ENCODE peak calls at places on chromosomes 5 and 9, in eight cellular contexts. One of them, this sample, is unnamed.

GRCh38 chr9:133144887-133145466 is 18.7 kb downstream of the GBGT1 start:
- DNase-seq in coronary artery: no peak
- DNase-seq in endodermal cell: no peak
- DNase-seq in H7: peak; percentile 52
- DNase-seq in fibroblast of the aortic adventitia: no peak
- DNase-seq in cardiac muscle cell: no peak
- DNase-seq in IMR-90: peak; percentile 12
- DNase-seq in GM23338: no peak
- DNase-seq in this sample: no peak

GRCh38 chr5:139402561-139403158 is 1.2 kb downstream of the SPATA24 start:
- DNase-seq in coronary artery: no peak
- DNase-seq in endodermal cell: peak; percentile 88
- DNase-seq in H7: peak; percentile 85
- DNase-seq in fibroblast of the aortic adventitia: no peak
- DNase-seq in cardiac muscle cell: no peak
- DNase-seq in IMR-90: no peak
- DNase-seq in GM23338: peak; percentile 82
- DNase-seq in this sample: peak; percentile 44

GRCh38 chr5:164504141-164504772 is 998.8 kb downstream of the MAT2B start:
- DNase-seq in coronary artery: no peak
- DNase-seq in endodermal cell: peak; percentile 79
- DNase-seq in H7: peak; percentile 1
- DNase-seq in fibroblast of the aortic adventitia: peak; percentile 88
- DNase-seq in cardiac muscle cell: peak; percentile 70
- DNase-seq in IMR-90: peak; percentile 69
- DNase-seq in GM23338: peak; percentile 78
- DNase-seq in this sample: peak; percentile 79

GRCh38 chr5:145936401-145937131 is at the start of gene SH3RF2:
- DNase-seq in coronary artery: peak; percentile 78
- DNase-seq in endodermal cell: peak; percentile 98
- DNase-seq in H7: peak; percentile 89
- DNase-seq in fibroblast of the aortic adventitia: peak; percentile 73
- DNase-seq in cardiac muscle cell: peak; percentile 91
- DNase-seq in IMR-90: peak; percentile 73
- DNase-seq in GM23338: peak; percentile 96
- DNase-seq in this sample: peak; percentile 63

GRCh38 chr9:34490760-34491159 is 32.0 kb downstream of the ENHO start:
- DNase-seq in coronary artery: no peak
- DNase-seq in endodermal cell: peak; percentile 18
- DNase-seq in H7: no peak
- DNase-seq in fibroblast of the aortic adventitia: no peak
- DNase-seq in cardiac muscle cell: no peak
- DNase-seq in IMR-90: no peak
- DNase-seq in GM23338: no peak
- DNase-seq in this sample: no peak

GRCh38 chr5:172979778-172980177 is 3.8 kb upstream of the ATP6V0E1 start:
- DNase-seq in coronary artery: no peak
- DNase-seq in endodermal cell: no peak
- DNase-seq in H7: no peak
- DNase-seq in fibroblast of the aortic adventitia: no peak
- DNase-seq in cardiac muscle cell: no peak
- DNase-seq in IMR-90: peak; percentile 67
- DNase-seq in GM23338: no peak
- DNase-seq in this sample: peak; percentile 90

GRCh38 chr5:44779167-44779566 is 29.6 kb upstream of the MRPS30 start:
- DNase-seq in coronary artery: no peak
- DNase-seq in endodermal cell: no peak
- DNase-seq in H7: no peak
- DNase-seq in fibroblast of the aortic adventitia: no peak
- DNase-seq in cardiac muscle cell: no peak
- DNase-seq in IMR-90: no peak
- DNase-seq in GM23338: no peak
- DNase-seq in this sample: no peak

GRCh38 chr9:5292141-5292540 is 12.4 kb downstream of the RLN2 start:
- DNase-seq in coronary artery: no peak
- DNase-seq in endodermal cell: no peak
- DNase-seq in H7: no peak
- DNase-seq in fibroblast of the aortic adventitia: no peak
- DNase-seq in cardiac muscle cell: no peak
- DNase-seq in IMR-90: no peak
- DNase-seq in GM23338: no peak
- DNase-seq in this sample: no peak

GRCh38 chr9:127166111-127166510 is 43.7 kb upstream of the ANGPTL2 start:
- DNase-seq in coronary artery: no peak
- DNase-seq in endodermal cell: no peak
- DNase-seq in H7: no peak
- DNase-seq in fibroblast of the aortic adventitia: no peak
- DNase-seq in cardiac muscle cell: no peak
- DNase-seq in IMR-90: no peak
- DNase-seq in GM23338: no peak
- DNase-seq in this sample: no peak

GRCh38 chr5:77777281-77777892 is 1.2 kb upstream of the TBCA start:
- DNase-seq in coronary artery: no peak
- DNase-seq in endodermal cell: no peak
- DNase-seq in H7: no peak
- DNase-seq in fibroblast of the aortic adventitia: no peak
- DNase-seq in cardiac muscle cell: no peak
- DNase-seq in IMR-90: peak; percentile 49
- DNase-seq in GM23338: no peak
- DNase-seq in this sample: no peak

GRCh38 chr5:135313405-135313804 is 85.6 kb downstream of the MACROH2A1 start:
- DNase-seq in coronary artery: no peak
- DNase-seq in endodermal cell: peak; percentile 19
- DNase-seq in H7: no peak
- DNase-seq in fibroblast of the aortic adventitia: no peak
- DNase-seq in cardiac muscle cell: no peak
- DNase-seq in IMR-90: no peak
- DNase-seq in GM23338: no peak
- DNase-seq in this sample: no peak

GRCh38 chr9:107896544-107896943 is 407.0 kb upstream of the KLF4 start:
- DNase-seq in coronary artery: no peak
- DNase-seq in endodermal cell: no peak
- DNase-seq in H7: no peak
- DNase-seq in fibroblast of the aortic adventitia: no peak
- DNase-seq in cardiac muscle cell: no peak
- DNase-seq in IMR-90: no peak
- DNase-seq in GM23338: no peak
- DNase-seq in this sample: no peak

GRCh38 chr5:147554285-147554817 is 44.5 kb upstream of the DPYSL3 start:
- DNase-seq in coronary artery: no peak
- DNase-seq in endodermal cell: no peak
- DNase-seq in H7: no peak
- DNase-seq in fibroblast of the aortic adventitia: peak; percentile 91
- DNase-seq in cardiac muscle cell: no peak
- DNase-seq in IMR-90: peak; percentile 77
- DNase-seq in GM23338: no peak
- DNase-seq in this sample: peak; percentile 92

DNA sequence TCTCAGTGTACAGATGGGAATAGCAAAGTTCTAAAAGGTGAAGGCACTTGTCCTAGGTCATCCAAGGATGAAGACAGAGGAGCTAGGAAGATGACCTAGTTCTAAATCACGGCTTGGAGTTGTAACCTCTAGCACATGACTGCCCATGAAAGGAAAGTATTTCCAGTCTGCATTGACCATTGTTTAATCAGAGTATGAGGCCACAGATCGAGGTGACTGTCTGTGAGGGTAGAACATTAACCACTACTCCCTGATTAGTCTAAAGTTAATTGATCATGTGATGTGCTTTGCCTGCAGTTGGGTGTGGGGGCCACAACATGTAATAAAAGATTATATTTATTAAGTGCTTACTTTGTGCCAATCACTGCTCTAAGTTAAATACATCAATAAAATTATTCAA is 732 bp upstream of the TNFSF15 start:
- DNase-seq in coronary artery: no peak
- DNase-seq in endodermal cell: no peak
- DNase-seq in H7: no peak
- DNase-seq in fibroblast of the aortic adventitia: no peak
- DNase-seq in cardiac muscle cell: no peak
- DNase-seq in IMR-90: no peak
- DNase-seq in GM23338: no peak
- DNase-seq in this sample: no peak
- H3K4me3 ChIP-seq in coronary artery: no peak overlapping the region
- H3K4me3 ChIP-seq in endodermal cell: no peak overlapping the region
- H3K4me3 ChIP-seq in H7: no peak overlapping the region
- H3K4me3 ChIP-seq in fibroblast of the aortic adventitia: no peak overlapping the region
- H3K4me3 ChIP-seq in cardiac muscle cell: no peak overlapping the region
- H3K4me3 ChIP-seq in IMR-90: no peak overlapping the region
- H3K4me3 ChIP-seq in GM23338: no peak overlapping the region
- H3K4me3 ChIP-seq in this sample: no peak overlapping the region

DNA sequence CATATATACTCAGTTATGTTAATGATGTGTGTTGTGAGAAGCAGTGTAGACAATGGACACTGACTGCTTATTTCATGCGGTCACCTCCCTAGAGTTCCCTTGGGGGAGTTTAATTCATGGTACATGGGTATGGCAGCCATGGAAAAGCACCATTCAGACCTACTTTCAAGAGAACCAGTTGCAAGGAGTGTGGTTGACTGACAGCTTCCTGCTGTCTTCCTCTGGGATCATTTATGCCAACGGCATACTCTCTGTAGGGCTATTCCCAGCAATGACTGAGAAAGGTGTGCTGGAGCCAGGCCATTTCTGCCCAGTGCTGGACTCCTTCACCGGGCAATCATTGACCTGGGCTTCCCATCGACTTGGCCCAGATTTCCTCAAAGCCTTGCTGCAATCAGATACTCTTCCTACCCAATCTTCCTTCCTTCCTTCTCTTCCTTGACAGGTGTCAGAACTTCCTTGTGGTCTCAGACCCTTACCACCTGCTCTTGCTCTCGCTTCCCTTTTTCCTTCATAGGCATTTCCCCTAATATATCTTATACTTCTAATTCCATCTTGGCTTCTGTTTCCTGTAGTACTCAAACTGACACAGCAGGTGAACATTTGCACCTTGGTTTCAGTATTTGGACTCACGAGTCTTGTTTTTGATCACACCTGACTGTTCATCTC is 3.4 kb upstream of the CLINT1 start:
- DNase-seq in coronary artery: no peak
- DNase-seq in endodermal cell: no peak
- DNase-seq in H7: no peak
- DNase-seq in fibroblast of the aortic adventitia: no peak
- DNase-seq in cardiac muscle cell: no peak
- DNase-seq in IMR-90: no peak
- DNase-seq in GM23338: no peak
- DNase-seq in this sample: no peak
- H3K4me3 ChIP-seq in coronary artery: no peak overlapping the region
- H3K4me3 ChIP-seq in endodermal cell: no peak overlapping the region
- H3K4me3 ChIP-seq in H7: no peak overlapping the region
- H3K4me3 ChIP-seq in fibroblast of the aortic adventitia: no peak overlapping the region
- H3K4me3 ChIP-seq in cardiac muscle cell: no peak overlapping the region
- H3K4me3 ChIP-seq in IMR-90: no peak overlapping the region
- H3K4me3 ChIP-seq in GM23338: no peak overlapping the region
- H3K4me3 ChIP-seq in this sample: no peak overlapping the region

GRCh38 chr9:81492710-81493447 is 196.5 kb downstream of the TLE1 start:
- DNase-seq in coronary artery: no peak
- DNase-seq in endodermal cell: no peak
- DNase-seq in H7: no peak
- DNase-seq in fibroblast of the aortic adventitia: peak; percentile 98
- DNase-seq in cardiac muscle cell: no peak
- DNase-seq in IMR-90: peak; percentile 100
- DNase-seq in GM23338: no peak
- DNase-seq in this sample: peak; percentile 90
- H3K4me3 ChIP-seq in coronary artery: no peak overlapping the region
- H3K4me3 ChIP-seq in endodermal cell: no peak overlapping the region
- H3K4me3 ChIP-seq in H7: no peak overlapping the region
- H3K4me3 ChIP-seq in fibroblast of the aortic adventitia: no peak overlapping the region
- H3K4me3 ChIP-seq in cardiac muscle cell: no peak overlapping the region
- H3K4me3 ChIP-seq in IMR-90: no peak overlapping the region
- H3K4me3 ChIP-seq in GM23338: no peak overlapping the region
- H3K4me3 ChIP-seq in this sample: no peak overlapping the region

GRCh38 chr5:42806701-42807262 is 4.9 kb downstream of the SELENOP start:
- DNase-seq in coronary artery: no peak
- DNase-seq in endodermal cell: no peak
- DNase-seq in H7: no peak
- DNase-seq in fibroblast of the aortic adventitia: no peak
- DNase-seq in cardiac muscle cell: no peak
- DNase-seq in IMR-90: no peak
- DNase-seq in GM23338: no peak
- DNase-seq in this sample: no peak
- H3K4me3 ChIP-seq in coronary artery: no peak overlapping the region
- H3K4me3 ChIP-seq in endodermal cell: no peak overlapping the region
- H3K4me3 ChIP-seq in H7: no peak overlapping the region
- H3K4me3 ChIP-seq in fibroblast of the aortic adventitia: no peak overlapping the region
- H3K4me3 ChIP-seq in cardiac muscle cell: no peak overlapping the region
- H3K4me3 ChIP-seq in IMR-90: no peak overlapping the region
- H3K4me3 ChIP-seq in GM23338: no peak overlapping the region
- H3K4me3 ChIP-seq in this sample: no peak overlapping the region

GRCh38 chr5:142319105-142319504 is 5.7 kb downstream of the SPRY4 start:
- DNase-seq in coronary artery: no peak
- DNase-seq in endodermal cell: no peak
- DNase-seq in H7: no peak
- DNase-seq in fibroblast of the aortic adventitia: peak; percentile 36
- DNase-seq in cardiac muscle cell: no peak
- DNase-seq in IMR-90: no peak
- DNase-seq in GM23338: no peak
- DNase-seq in this sample: no peak

GRCh38 chr5:142320427-142320732 is 4.4 kb downstream of the SPRY4 start:
- DNase-seq in coronary artery: no peak
- DNase-seq in endodermal cell: no peak
- DNase-seq in H7: no peak
- DNase-seq in fibroblast of the aortic adventitia: peak; percentile 11
- DNase-seq in cardiac muscle cell: no peak
- DNase-seq in IMR-90: no peak
- DNase-seq in GM23338: no peak
- DNase-seq in this sample: peak; percentile 25

GRCh38 chr5:142322403-142322746 is 2.4 kb downstream of the SPRY4 start:
- DNase-seq in coronary artery: no peak
- DNase-seq in endodermal cell: no peak
- DNase-seq in H7: no peak
- DNase-seq in fibroblast of the aortic adventitia: no peak
- DNase-seq in cardiac muscle cell: no peak
- DNase-seq in IMR-90: no peak
- DNase-seq in GM23338: no peak
- DNase-seq in this sample: no peak

GRCh38 chr5:142319560-142320426 is 5.0 kb downstream of the SPRY4 start:
- DNase-seq in coronary artery: no peak
- DNase-seq in endodermal cell: peak; percentile 65
- DNase-seq in H7: no peak
- DNase-seq in fibroblast of the aortic adventitia: peak; percentile 27
- DNase-seq in cardiac muscle cell: no peak
- DNase-seq in IMR-90: no peak
- DNase-seq in GM23338: no peak
- DNase-seq in this sample: no peak

GRCh38 chr5:142320851-142321560 is 3.8 kb downstream of the SPRY4 start:
- DNase-seq in coronary artery: no peak
- DNase-seq in endodermal cell: no peak
- DNase-seq in H7: no peak
- DNase-seq in fibroblast of the aortic adventitia: peak; percentile 51
- DNase-seq in cardiac muscle cell: peak; percentile 61
- DNase-seq in IMR-90: peak; percentile 47
- DNase-seq in GM23338: peak; percentile 44
- DNase-seq in this sample: peak; percentile 55
- H3K4me3 ChIP-seq in coronary artery: peak overlapping the region; percentile 90
- H3K4me3 ChIP-seq in endodermal cell: peak overlapping the region; percentile 96
- H3K4me3 ChIP-seq in H7: peak overlapping the region; percentile 98
- H3K4me3 ChIP-seq in fibroblast of the aortic adventitia: peak overlapping the region; percentile 26
- H3K4me3 ChIP-seq in cardiac muscle cell: no peak overlapping the region
- H3K4me3 ChIP-seq in IMR-90: peak overlapping the region; percentile 4
- H3K4me3 ChIP-seq in GM23338: peak overlapping the region; percentile 98
- H3K4me3 ChIP-seq in this sample: peak overlapping the region; percentile 27

This sample was measured in cardiac fibroblast.